ENCODE peak calls at places on chromosomes 3 and 15, in nine cellular contexts. N is PC-9, W is GOT3, F is esophagus squamous epithelium, I is astrocyte of the spinal cord, A is KG1, B is non-pigmented ciliary epithelial cell, X is fibroblast of mammary gland, O is left colon. R is an unnamed sample.

GRCh38 chr3:180615954-180616353 is 14.0 kb downstream of the TTC14 start:
- DNase-seq in W (no peak), N (no peak), A (no peak), B (no peak), F (no peak), X (peak), O (no peak), I (no peak), R (no peak)

GRCh38 chr3:108471346-108471935 is 39.0 kb downstream of the MYH15 start:
- DNase-seq in N (peak), B (no peak), W (no peak), X (no peak), I (no peak), F (no peak), A (no peak), O (no peak), R (no peak)

GRCh38 chr15:88882745-88883144 is 12.6 kb downstream of the HAPLN3 start:
- DNase-seq in F (no peak), A (no peak), B (no peak), X (peak), N (no peak), O (no peak), W (no peak), I (peak), R (no peak)

GRCh38 chr15:38391186-38391585 is 62.7 kb upstream of the FAM98B start:
- DNase-seq in W (no peak), F (no peak), N (no peak), O (no peak), I (peak), B (no peak), X (peak), A (no peak), R (no peak)

GRCh38 chr15:100602822-100603393 is 519 bp downstream of the ASB7 start:
- DNase-seq in I (peak), X (no peak), F (no peak), A (no peak), N (peak), B (no peak), O (peak), W (no peak), R (no peak)

GRCh38 chr3:5205165-5205941 is 17.8 kb downstream of the EDEM1 start:
- DNase-seq in B (no peak), A (no peak), N (no peak), F (no peak), I (peak), W (no peak), X (peak), O (no peak), R (no peak)

GRCh38 chr3:42117175-42118008 is 26.2 kb downstream of the TRAK1 start:
- DNase-seq in F (no peak), W (no peak), I (peak), A (no peak), X (peak), N (peak), B (peak), O (no peak), R (peak)

GRCh38 chr3:48400824-48401433 is 28.9 kb downstream of the FBXW12 start:
- DNase-seq in X (peak), W (no peak), I (peak), A (peak), N (peak), O (no peak), F (no peak), B (no peak), R (no peak)

GRCh38 chr3:46988616-46989015 is 9.2 kb downstream of the NBEAL2 start:
- DNase-seq in I (no peak), N (no peak), W (no peak), B (no peak), F (no peak), O (no peak), X (no peak), A (no peak), R (no peak)

GRCh38 chr3:194638991-194639605 is 5.9 kb upstream of the TMEM44 start:
- DNase-seq in A (no peak), F (no peak), I (no peak), B (no peak), W (no peak), O (no peak), N (no peak), X (no peak), R (no peak)

GRCh38 chr3:87997298-87997697 is 61.5 kb downstream of the CGGBP1 start:
- DNase-seq in B (no peak), O (no peak), W (no peak), X (peak), I (peak), A (peak), N (no peak), F (no peak), R (no peak)

GRCh38 chr3:11610044-11610671 is 33.6 kb downstream of the VGLL4 start:
- DNase-seq in I (peak), X (peak), F (no peak), W (no peak), B (no peak), A (no peak), N (no peak), O (no peak), R (no peak)

GRCh38 chr3:49006591-49007067 is 562 bp upstream of the WDR6 start:
- DNase-seq in N (no peak), O (peak), W (no peak), X (peak), B (no peak), A (no peak), I (peak), F (no peak), R (no peak)

R was measured in BJ.